ENCODE peak calls at places on chromosome 5, in eight cellular contexts. D, C, H, W, Z, F, M and V are unnamed samples.

GRCh38 chr5:39948867-39949468 is 524.2 kb upstream of the DAB2 start:
- DNase-seq in D (no peak), C (peak; percentile 76), H (peak; percentile 49), W (peak; percentile 73), Z (peak; percentile 78), F (no peak), M (peak; percentile 63), V (no peak)

GRCh38 chr5:52603742-52604141 is 184.0 kb upstream of the ITGA1 start:
- DNase-seq in D (no peak), C (no peak), H (no peak), W (no peak), Z (no peak), F (no peak), M (no peak), V (no peak)

GRCh38 chr5:56119050-56119449 is 114.1 kb downstream of the ANKRD55 start:
- DNase-seq in D (no peak), C (no peak), H (no peak), W (no peak), Z (no peak), F (no peak), M (no peak), V (no peak)

GRCh38 chr5:116575635-116576042 is 1.0 kb upstream of the SEMA6A start:
- DNase-seq in D (peak; percentile 60), C (no peak), H (peak; percentile 28), W (no peak), Z (no peak), F (no peak), M (no peak), V (no peak)

GRCh38 chr5:163005949-163006348 is 431.4 kb upstream of the CCNG1 start:
- DNase-seq in D (no peak), C (no peak), H (no peak), W (no peak), Z (no peak), F (no peak), M (no peak), V (no peak)

GRCh38 chr5:87572611-87573010 is 159.9 kb upstream of the CCNH start:
- DNase-seq in D (no peak), C (no peak), H (no peak), W (no peak), Z (no peak), F (no peak), M (no peak), V (no peak)

GRCh38 chr5:164360589-164360988 is 855.2 kb downstream of the MAT2B start:
- DNase-seq in D (no peak), C (peak; percentile 63), H (no peak), W (no peak), Z (no peak), F (no peak), M (no peak), V (no peak)

GRCh38 chr5:68251804-68252648 is 36.5 kb downstream of the PIK3R1 start:
- DNase-seq in D (no peak), C (peak; percentile 50), H (peak; percentile 41), W (no peak), Z (no peak), F (no peak), M (no peak), V (no peak)

GRCh38 chr5:171492781-171493180 is 73.3 kb downstream of the FGF18 start:
- DNase-seq in D (no peak), C (no peak), H (no peak), W (no peak), Z (no peak), F (no peak), M (no peak), V (no peak)

GRCh38 chr5:55600536-55601208 is 65.9 kb upstream of the PLPP1 start:
- DNase-seq in D (no peak), C (peak; percentile 60), H (peak; percentile 52), W (no peak), Z (peak; percentile 46), F (no peak), M (no peak), V (no peak)

GRCh38 chr5:21791304-21791703 is 1061.8 kb downstream of the CDH12 start:
- DNase-seq in D (no peak), C (peak; percentile 75), H (no peak), W (no peak), Z (no peak), F (no peak), M (no peak), V (no peak)

GRCh38 chr5:150211156-150212030 is 21.5 kb downstream of the SLC6A7 start:
- DNase-seq in D (peak; percentile 78), C (no peak), H (no peak), W (no peak), Z (no peak), F (no peak), M (no peak), V (no peak)

GRCh38 chr5:150208187-150209015 is 18.5 kb downstream of the SLC6A7 start:
- DNase-seq in D (no peak), C (peak; percentile 79), H (no peak), W (no peak), Z (no peak), F (no peak), M (no peak), V (no peak)

GRCh38 chr5:150206780-150207115 is 16.9 kb downstream of the SLC6A7 start:
- DNase-seq in D (no peak), C (no peak), H (no peak), W (no peak), Z (no peak), F (no peak), M (no peak), V (no peak)

GRCh38 chr5:150210644-150211043 is 20.8 kb downstream of the SLC6A7 start:
- DNase-seq in D (no peak), C (no peak), H (no peak), W (no peak), Z (no peak), F (no peak), M (no peak), V (no peak)

GRCh38 chr5:150209020-150209635 is 19.3 kb downstream of the SLC6A7 start:
- DNase-seq in D (peak; percentile 79), C (peak; percentile 76), H (no peak), W (no peak), Z (peak; percentile 27), F (no peak), M (no peak), V (no peak)
- TF ChIP-seq CTCF in D (no peak), C (no peak), H (no peak), W (no peak), Z (no peak), F (no peak), M (no peak), V (no peak)

GRCh38 chr5:172896465-172896864 is 62.4 kb downstream of the ERGIC1 start:
- DNase-seq in D (no peak), C (no peak), H (peak; percentile 24), W (no peak), Z (no peak), F (peak; percentile 48), M (no peak), V (no peak)
- H3K36me3 ChIP-seq in D (peaks cover 6% of the 10 kb centered on the region), C (peaks cover 18% of the 10 kb centered on the region), H (peaks cover 4% of the 10 kb centered on the region), W (no peaks in the 10 kb centered on the region), Z (peaks cover 44% of the 10 kb centered on the region), F (no peaks in the 10 kb centered on the region), M (peaks cover 20% of the 10 kb centered on the region), V (no peaks in the 10 kb centered on the region)

GRCh38 chr5:9895305-9895650 is 265.1 kb upstream of the TAS2R1 start:
- DNase-seq in D (no peak), C (no peak), H (no peak), W (no peak), Z (no peak), F (no peak), M (no peak), V (no peak)

GRCh38 chr5:9892696-9893095 is 262.5 kb upstream of the TAS2R1 start:
- DNase-seq in D (no peak), C (no peak), H (no peak), W (no peak), Z (no peak), F (no peak), M (no peak), V (no peak)

GRCh38 chr5:9903806-9904205 is 273.7 kb upstream of the TAS2R1 start:
- DNase-seq in D (no peak), C (peak; percentile 62), H (no peak), W (no peak), Z (no peak), F (no peak), M (no peak), V (no peak)

GRCh38 chr5:9894571-9895304 is 264.6 kb upstream of the TAS2R1 start:
- DNase-seq in D (no peak), C (no peak), H (no peak), W (no peak), Z (no peak), F (no peak), M (no peak), V (no peak)

DNA sequence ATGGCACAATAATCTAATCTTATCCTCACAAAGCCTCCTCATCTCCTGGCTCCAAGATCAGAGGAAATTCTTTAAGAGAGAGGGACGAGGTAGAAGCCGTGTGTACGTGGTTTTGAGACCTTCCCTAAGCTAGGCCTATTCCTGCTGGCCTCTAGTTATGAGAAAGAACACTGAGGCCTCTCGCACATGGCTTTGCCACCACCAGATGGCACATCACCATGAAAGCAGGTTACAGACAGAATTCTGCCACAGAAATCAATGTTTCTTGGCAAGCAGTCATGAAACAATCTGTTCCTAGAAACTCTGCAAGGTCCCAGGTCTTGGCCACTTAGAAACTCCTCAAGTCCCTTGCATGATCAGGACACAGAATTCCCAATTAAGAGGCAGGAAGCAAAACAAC is 268.2 kb upstream of the TAS2R1 start:
- DNase-seq in D (no peak), C (peak; percentile 49), H (no peak), W (peak; percentile 5), Z (peak; percentile 9), F (no peak), M (no peak), V (no peak)
- TF ChIP-seq CTCF in D (no peak), C (peak; percentile 53), H (peak; percentile 17), W (peak; percentile 57), Z (peak; percentile 52), F (no peak), M (no peak), V (no peak)

DNA sequence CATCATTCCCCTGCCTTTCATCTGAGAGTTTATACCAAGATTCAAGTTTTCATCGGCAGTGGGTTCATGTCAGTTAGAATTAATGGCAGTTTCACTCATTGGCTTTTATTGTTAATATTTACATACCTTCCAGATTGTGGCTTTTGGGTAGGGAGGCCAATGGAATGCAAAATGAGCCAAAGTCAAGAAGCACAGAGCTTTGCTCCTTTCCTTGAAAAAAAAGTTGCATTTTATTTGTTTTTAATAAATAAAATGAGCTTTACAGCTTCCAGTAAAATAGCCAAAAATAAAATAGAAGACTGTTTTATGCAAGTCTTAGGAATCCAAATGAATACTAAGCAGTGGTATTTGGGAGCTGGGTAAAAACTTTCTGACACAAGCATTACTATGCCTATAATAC is 575.1 kb upstream of the WWC1 start:
- DNase-seq in D (no peak), C (peak; percentile 77), H (no peak), W (no peak), Z (no peak), F (no peak), M (no peak), V (no peak)
- H3K36me3 ChIP-seq in D (no peaks in the 10 kb centered on the region), C (no peaks in the 10 kb centered on the region), H (no peaks in the 10 kb centered on the region), W (no peaks in the 10 kb centered on the region), Z (no peaks in the 10 kb centered on the region), F (no peaks in the 10 kb centered on the region), M (no peaks in the 10 kb centered on the region), V (no peaks in the 10 kb centered on the region)